ENCODE peak calls at places on chromosomes 5 and 9, in six cellular contexts. X is iPS-NIHi11, N is NCI-H774, Q is mucosa of descending colon, H is NCI-H524, D is epithelial cell of proximal tubule. Y is an unnamed sample.

GRCh38 chr5:44365351-44365750 is 23.9 kb downstream of the FGF10 start:
- DNase-seq in X (no peak), N (no peak), Q (no peak), H (no peak), D (peak), Y (no peak)

GRCh38 chr9:96391021-96391765 is 7.7 kb upstream of the SLC35D2 start:
- DNase-seq in X (no peak), N (no peak), Q (peak), H (no peak), D (no peak), Y (no peak)

GRCh38 chr9:98871456-98872065 is 64.1 kb downstream of the GALNT12 start:
- DNase-seq in X (no peak), N (no peak), Q (no peak), H (no peak), D (no peak), Y (no peak)

GRCh38 chr9:114272739-114273431 is 50.0 kb upstream of the ORM1 start:
- DNase-seq in X (no peak), N (no peak), Q (no peak), H (peak), D (no peak), Y (no peak)

GRCh38 chr5:109102291-109102690 is 307.5 kb downstream of the PJA2 start:
- DNase-seq in X (no peak), N (no peak), Q (no peak), H (no peak), D (no peak), Y (no peak)

GRCh38 chr5:149053027-149053705 is 9.7 kb downstream of the SH3TC2 start:
- DNase-seq in X (no peak), N (no peak), Q (no peak), H (peak), D (no peak), Y (no peak)

GRCh38 chr9:68907910-68908309 is 106.0 kb downstream of the PRKACG start:
- DNase-seq in X (no peak), N (no peak), Q (no peak), H (no peak), D (no peak), Y (no peak)

GRCh38 chr9:137127301-137128157 is 11.4 kb upstream of the GRIN1 start:
- DNase-seq in X (no peak), N (no peak), Q (no peak), H (no peak), D (no peak), Y (no peak)

GRCh38 chr9:137411670-137412380 is 11.1 kb downstream of the EXD3 start:
- DNase-seq in X (peak), N (no peak), Q (peak), H (no peak), D (peak), Y (peak)

GRCh38 chr5:112210430-112211005 is 208.6 kb downstream of the EPB41L4A start:
- DNase-seq in X (peak), N (peak), Q (no peak), H (peak), D (no peak), Y (no peak)

GRCh38 chr5:142191776-142192175 is 83.2 kb downstream of the NDFIP1 start:
- DNase-seq in X (no peak), N (no peak), Q (no peak), H (no peak), D (no peak), Y (no peak)

GRCh38 chr9:115263731-115264130 is 145.8 kb upstream of the TNC start:
- DNase-seq in X (no peak), N (no peak), Q (no peak), H (no peak), D (no peak), Y (no peak)

GRCh38 chr9:130518943-130519772 is 60.2 kb upstream of the FUBP3 start:
- DNase-seq in X (no peak), N (no peak), Q (no peak), H (peak), D (no peak), Y (no peak)